ENCODE peak calls at places on chromosomes 7 and 10, in six cellular contexts. I is H9; M is CD8-positive, alpha-beta memory T cell; C is aorta; B is AG04450; P is prostate gland. W is an unnamed sample. For H3K27me3, the result is how much of the 10 kb centered on the place peaks cover.

GRCh38 chr10:117533507-117534281 is 8.9 kb upstream of the EMX2 start:
- DNase-seq in P (no peak), I (no peak), C (no peak), M (no peak), B (no peak), W (no peak)

GRCh38 chr10:112811741-112812551 is 138.1 kb upstream of the TCF7L2 start:
- DNase-seq in P (peak), C (peak), I (peak), B (peak), M (no peak), W (peak)

GRCh38 chr10:133140417-133141143 is 19.4 kb upstream of the KNDC1 start:
- DNase-seq in P (no peak), M (no peak), B (no peak), C (peak), I (peak), W (no peak)

GRCh38 chr10:11397980-11398580 is 213.4 kb downstream of the USP6NL start:
- DNase-seq in I (no peak), M (no peak), P (no peak), C (peak), B (no peak), W (no peak)

GRCh38 chr7:21076054-21076453 is 289.4 kb upstream of the SP8 start:
- DNase-seq in C (no peak), P (no peak), B (no peak), I (no peak), M (no peak), W (no peak)

GRCh38 chr10:25831138-25831537 is 102.9 kb upstream of the MYO3A start:
- DNase-seq in M (no peak), P (no peak), C (no peak), B (no peak), I (no peak), W (no peak)

GRCh38 chr7:112138453-112138852 is 67.7 kb downstream of the DOCK4 start:
- DNase-seq in I (no peak), M (no peak), C (no peak), P (no peak), B (no peak), W (no peak)

GRCh38 chr7:85528581-85528980 is 341.7 kb upstream of the SEMA3D start:
- DNase-seq in C (no peak), I (no peak), M (no peak), P (no peak), B (no peak), W (no peak)

GRCh38 chr10:6671976-6672375 is 91.9 kb upstream of the PRKCQ start:
- DNase-seq in I (no peak), M (no peak), B (no peak), P (no peak), C (no peak), W (no peak)

GRCh38 chr7:131583430-131583829 is 27.0 kb upstream of the PODXL start:
- DNase-seq in I (no peak), M (no peak), P (no peak), C (no peak), B (no peak), W (no peak)

GRCh38 chr7:31562002-31562401 is 48.1 kb downstream of the ITPRID1 start:
- DNase-seq in M (no peak), B (no peak), C (no peak), I (no peak), P (no peak), W (no peak)

GRCh38 chr7:77838929-77839491 is 40.4 kb downstream of the PHTF2 start:
- DNase-seq in C (no peak), P (no peak), I (no peak), B (no peak), M (no peak), W (no peak)

DNA sequence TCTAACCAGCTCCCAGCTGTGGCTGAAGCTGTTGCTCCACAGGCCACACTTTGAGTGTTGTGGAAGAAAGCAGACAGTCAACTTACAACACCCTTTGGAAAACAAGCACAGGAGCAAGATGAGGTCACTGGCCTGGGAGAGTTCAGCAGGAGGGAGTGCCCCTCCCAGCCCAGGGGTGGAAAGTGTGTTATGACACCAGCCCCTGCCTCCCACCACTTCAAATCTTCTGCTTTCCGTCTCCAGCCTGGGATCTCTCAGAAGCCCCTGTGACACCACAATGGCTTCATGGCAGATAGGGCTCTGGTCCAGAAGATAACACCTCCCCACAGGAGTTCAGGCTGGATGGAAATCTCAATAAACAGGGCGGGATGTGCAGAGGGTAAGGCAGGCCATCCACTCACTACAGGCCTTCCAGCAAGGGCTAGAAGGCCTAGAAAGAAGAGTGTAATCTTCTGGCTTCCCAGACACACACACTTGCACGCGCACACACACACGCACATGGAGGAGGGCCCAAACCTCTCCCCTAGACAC is 48.7 kb upstream of the ZMIZ1 start:
- DNase-seq in P (no peak), B (no peak), I (no peak), C (peak), M (no peak), W (no peak)
- H3K27ac ChIP-seq in P (no peak), B (no peak), I (no peak), C (no peak), M (peak), W (no peak)

DNA sequence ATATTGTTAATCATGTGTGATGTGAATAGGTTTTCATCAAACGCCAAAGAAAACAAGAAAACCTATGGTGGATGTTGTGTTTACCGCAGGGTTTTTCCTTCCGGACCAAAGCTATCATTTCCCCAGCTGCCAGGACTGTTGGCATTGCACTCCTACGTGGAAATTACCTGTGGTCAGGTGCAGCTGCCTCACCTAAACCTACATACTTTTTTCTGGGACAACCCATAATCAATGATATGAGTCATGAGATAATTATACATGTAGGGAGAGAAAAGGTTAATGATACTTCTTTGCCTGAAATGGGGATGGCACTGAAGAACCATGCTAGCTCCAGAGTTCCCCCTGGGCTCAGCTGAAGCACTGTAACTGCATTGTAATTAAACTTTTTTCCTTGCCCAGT is 223.6 kb upstream of the SEMA3E start:
- DNase-seq in P (no peak), B (no peak), M (no peak), C (no peak), I (no peak), W (no peak)
- H3K27me3 ChIP-seq in P (under half), B (under half), M (under half), C (under half), I (under half), W (under half)

GRCh38 chr7:91054374-91054773 is 209.9 kb upstream of the FZD1 start:
- DNase-seq in B (no peak), C (no peak), P (no peak), M (no peak), I (no peak), W (no peak)
- H3K27ac ChIP-seq in B (no peak), C (no peak), P (no peak), M (no peak), I (no peak), W (no peak)

GRCh38 chr7:155521743-155522398 is 24.5 kb downstream of the CNPY1 start:
- DNase-seq in B (no peak), I (no peak), M (no peak), P (no peak), C (no peak), W (no peak)

GRCh38 chr7:155524018-155524556 is 22.3 kb downstream of the CNPY1 start:
- DNase-seq in M (no peak), B (no peak), C (no peak), I (no peak), P (no peak), W (no peak)

GRCh38 chr7:155521007-155521742 is 25.2 kb downstream of the CNPY1 start:
- DNase-seq in C (no peak), B (no peak), I (no peak), M (no peak), P (no peak), W (no peak)

GRCh38 chr7:155526225-155526624 is 20.1 kb downstream of the CNPY1 start:
- DNase-seq in P (no peak), M (no peak), C (no peak), B (no peak), I (no peak), W (no peak)

DNA sequence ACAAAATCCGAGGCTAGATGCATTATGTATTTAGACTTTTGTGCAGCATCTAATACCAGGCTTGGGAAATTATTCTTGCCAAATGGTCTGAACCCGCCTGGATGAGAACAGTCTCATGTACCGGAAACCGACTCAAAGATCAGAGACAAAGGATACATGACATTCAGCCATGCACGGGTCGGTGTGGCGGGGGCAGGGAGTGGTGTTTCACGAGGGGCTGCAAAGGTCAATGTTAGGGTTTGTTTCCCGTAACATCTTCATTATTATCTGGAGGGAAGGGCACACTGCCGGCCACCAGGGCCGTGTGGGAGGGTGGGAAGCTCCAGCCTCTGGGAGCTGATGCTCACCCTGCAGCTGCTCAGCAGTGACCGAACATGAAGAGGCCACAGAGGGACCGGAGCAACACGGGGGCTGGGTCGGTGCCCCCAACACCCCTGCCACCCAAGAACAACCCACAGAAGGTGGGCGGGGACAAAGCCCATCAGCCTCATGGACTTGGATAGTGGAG is 23.1 kb downstream of the CNPY1 start:
- DNase-seq in B (no peak), I (no peak), C (no peak), M (no peak), P (no peak), W (no peak)
- H3K27me3 ChIP-seq in B (under half), I (under half), C (under half), M (under half), P (under half), W (under half)

DNA sequence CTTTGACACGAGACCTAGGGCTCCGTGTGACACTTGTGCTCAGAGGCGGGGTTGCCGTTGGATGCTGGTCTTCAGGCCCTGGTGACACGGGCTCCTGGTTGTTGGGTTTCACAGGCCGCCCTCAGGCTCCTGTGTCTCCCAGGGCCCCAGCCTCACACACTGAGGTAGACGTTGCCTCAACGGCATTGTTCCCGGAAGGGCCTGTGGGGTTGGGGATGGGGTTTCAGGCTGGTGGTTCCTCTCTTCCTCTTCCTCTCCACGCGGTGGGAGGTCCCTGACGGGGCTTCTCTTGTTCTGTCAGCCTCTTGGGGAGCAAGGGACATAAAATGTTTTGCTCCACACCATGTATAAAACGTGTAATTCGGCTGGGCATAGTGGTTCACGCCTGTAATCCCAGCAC is 125.1 kb downstream of the TRRAP start:
- DNase-seq in B (no peak), M (no peak), I (no peak), C (peak), P (no peak), W (no peak)
- H3K27ac ChIP-seq in B (no peak), M (no peak), I (no peak), C (no peak), P (no peak), W (no peak)

GRCh38 chr7:27361522-27361921 is 118.9 kb downstream of the EVX1 start:
- DNase-seq in C (no peak), I (no peak), M (no peak), B (no peak), P (peak), W (no peak)

GRCh38 chr7:27362026-27362425 is 119.4 kb downstream of the EVX1 start:
- DNase-seq in C (no peak), I (no peak), M (no peak), P (no peak), B (no peak), W (no peak)

GRCh38 chr7:27359167-27359731 is 116.6 kb downstream of the EVX1 start:
- DNase-seq in B (no peak), P (no peak), I (no peak), M (no peak), C (no peak), W (no peak)

GRCh38 chr7:27364344-27364758 is 121.7 kb downstream of the EVX1 start:
- DNase-seq in P (peak), B (peak), C (peak), I (no peak), M (no peak), W (peak)

GRCh38 chr7:27359737-27360136 is 117.1 kb downstream of the EVX1 start:
- DNase-seq in I (no peak), B (no peak), M (no peak), P (no peak), C (no peak), W (no peak)
- H3K27me3 ChIP-seq in I (under half), B (under half), M (under half), P (under half), C (under half), W (under half)

GRCh38 chr7:138000081-138000701 is 1.7 kb downstream of the CREB3L2 start:
- DNase-seq in M (no peak), C (peak), I (peak), B (peak), P (no peak), W (peak)

GRCh38 chr7:137996871-137997270 is 5.0 kb downstream of the CREB3L2 start:
- DNase-seq in B (no peak), M (no peak), I (no peak), P (no peak), C (no peak), W (no peak)

GRCh38 chr7:137996386-137996851 is 5.5 kb downstream of the CREB3L2 start:
- DNase-seq in P (no peak), M (no peak), I (no peak), C (peak), B (no peak), W (peak)

GRCh38 chr7:137999496-138000080 is 2.3 kb downstream of the CREB3L2 start:
- DNase-seq in P (no peak), C (no peak), B (no peak), I (no peak), M (no peak), W (no peak)

GRCh38 chr7:137998250-137998649 is 3.6 kb downstream of the CREB3L2 start:
- DNase-seq in I (no peak), C (no peak), P (no peak), M (no peak), B (no peak), W (no peak)
- H3K27ac ChIP-seq in I (no peak), C (peak), P (no peak), M (no peak), B (no peak), W (no peak)

DNA sequence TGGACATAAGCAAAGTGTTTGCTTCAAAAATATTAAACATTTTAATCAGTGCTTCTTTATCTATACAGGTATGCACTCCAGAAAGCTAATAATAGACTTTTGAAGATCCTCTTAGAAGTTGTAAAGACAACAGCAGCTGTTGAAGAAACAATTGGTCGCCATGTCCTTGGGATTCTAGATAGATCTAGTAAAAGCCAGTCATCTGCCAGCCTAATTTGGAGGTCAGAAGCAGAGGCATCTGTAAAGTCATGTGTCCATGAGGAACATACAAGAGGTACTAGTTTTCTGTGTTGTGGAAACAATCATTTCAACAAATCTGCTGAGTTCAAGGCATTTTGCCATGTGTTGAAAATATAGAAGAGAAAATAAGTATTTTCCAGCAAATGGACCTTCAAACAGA is 89.3 kb downstream of the CYP51A1 start:
- DNase-seq in M (no peak), C (no peak), I (no peak), P (no peak), B (no peak), W (no peak)
- H3K27me3 ChIP-seq in M (under half), C (under half), I (under half), P (under half), B (under half), W (under half)

DNA sequence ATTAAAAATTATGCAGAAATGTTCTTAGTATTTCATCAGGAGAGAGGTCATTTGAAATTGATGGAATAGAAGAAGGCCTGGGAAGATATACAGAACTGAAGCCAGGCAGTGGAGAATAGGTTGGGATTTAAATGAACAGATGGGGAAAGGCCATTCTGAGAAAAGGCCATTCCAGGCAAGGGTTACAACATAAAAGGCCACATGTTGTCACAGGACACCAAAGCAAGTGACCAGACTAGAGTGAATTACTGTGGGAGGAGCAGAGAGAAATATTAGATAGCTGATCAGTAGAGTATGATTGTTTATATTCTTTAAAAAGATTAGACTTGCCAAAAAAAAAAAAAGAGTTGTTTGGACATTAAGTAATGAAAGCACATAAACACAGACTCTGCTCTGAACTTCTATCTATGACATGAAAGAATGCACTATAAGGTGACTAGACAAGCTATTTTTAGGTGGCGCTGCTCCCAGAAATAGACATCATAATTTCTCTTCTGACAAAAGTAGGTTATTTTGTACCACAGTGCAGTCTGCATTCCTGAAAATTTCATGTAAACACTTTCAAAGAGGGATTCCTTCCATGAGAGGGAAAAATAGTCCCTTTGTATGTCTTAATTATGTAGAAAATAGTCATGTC is 55.2 kb upstream of the DKK1 start:
- DNase-seq in M (no peak), I (no peak), B (no peak), C (no peak), P (no peak), W (no peak)
- H3K27ac ChIP-seq in M (no peak), I (no peak), B (no peak), C (no peak), P (no peak), W (no peak)

DNA sequence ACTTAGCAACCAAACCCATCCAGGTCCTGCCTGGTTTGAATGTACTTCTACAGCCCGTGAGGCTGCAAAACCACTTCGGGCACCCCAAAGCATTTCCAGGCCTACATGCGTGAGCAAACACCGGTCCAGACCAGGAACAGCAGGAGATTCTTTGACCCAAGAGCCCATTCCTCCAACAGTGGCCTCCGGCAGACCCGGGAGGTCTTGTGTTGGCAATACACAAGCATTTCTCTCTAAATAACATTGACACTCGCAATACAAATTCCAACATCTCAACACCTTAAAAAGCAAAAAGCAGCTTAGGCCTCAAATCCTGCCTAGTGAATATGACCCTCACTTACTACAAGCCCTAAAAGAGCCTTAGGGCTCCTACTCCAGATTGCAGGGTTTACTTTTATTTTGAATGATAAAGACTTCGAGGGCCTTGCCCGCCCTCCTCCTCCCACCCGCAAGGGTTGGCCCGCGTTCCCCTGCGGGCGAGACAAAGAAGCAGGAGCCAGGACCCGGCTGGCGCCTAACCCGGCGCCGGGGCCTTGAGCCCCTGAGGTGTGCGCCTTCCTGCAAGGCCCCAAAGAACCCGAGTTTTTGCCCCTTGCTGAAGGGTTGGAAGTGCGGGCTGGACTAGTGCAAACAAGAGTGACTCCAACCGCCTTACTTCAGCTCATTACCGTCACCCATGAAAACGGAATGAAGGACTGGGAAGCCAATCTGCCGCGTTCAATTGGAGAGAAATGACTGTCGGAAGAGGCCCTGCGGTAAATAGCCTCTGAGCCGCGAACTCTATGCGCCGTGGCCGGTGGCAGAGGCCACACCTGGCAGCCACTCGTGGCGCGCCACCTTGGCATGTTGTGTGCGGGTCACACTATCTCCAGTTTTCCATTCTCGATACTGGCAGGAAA is 3.4 kb upstream of the DLX6 start:
- DNase-seq in I (peak), P (no peak), M (no peak), B (no peak), C (no peak), W (no peak)
- H3K27me3 ChIP-seq in I (half or more), P (half or more), M (half or more), B (half or more), C (under half), W (under half)

W was measured in lung.